ENCODE peak calls at places on chromosome 1, in five cellular contexts. A, K, E, D and J are unnamed samples.

GRCh38 chr1:169112241-169112640 is 5.8 kb downstream of the ATP1B1 start:
- DNase-seq in D (no peak), K (no peak), E (peak), A (no peak), J (peak)

GRCh38 chr1:206892351-206892984 is 4.8 kb upstream of the IL24 start:
- DNase-seq in D (no peak), A (no peak), K (no peak), E (peak), J (no peak)

GRCh38 chr1:81978945-81979344 is 178.2 kb downstream of the ADGRL2 start:
- DNase-seq in A (no peak), D (no peak), E (peak), K (no peak), J (no peak)

GRCh38 chr1:219990782-219991510 is 55.4 kb downstream of the EPRS1 start:
- DNase-seq in A (no peak), E (peak), K (no peak), D (no peak), J (peak)

GRCh38 chr1:151668090-151668489 is 48.5 kb downstream of the CELF3 start:
- DNase-seq in A (no peak), E (no peak), D (no peak), K (no peak), J (no peak)

GRCh38 chr1:70140343-70140742 is 65.0 kb downstream of the LRRC40 start:
- DNase-seq in K (peak), E (peak), D (no peak), A (peak), J (no peak)

GRCh38 chr1:222387020-222387816 is 160.7 kb downstream of the HHIPL2 start:
- DNase-seq in K (no peak), E (no peak), A (no peak), D (no peak), J (no peak)

GRCh38 chr1:12473596-12474329 is 144.2 kb downstream of the DHRS3 start:
- DNase-seq in E (no peak), K (peak), A (no peak), D (no peak), J (no peak)

GRCh38 chr1:159008744-159009188 is 941 bp upstream of the IFI16 start:
- DNase-seq in K (no peak), D (no peak), E (peak), A (no peak), J (no peak)

GRCh38 chr1:200311256-200311655 is 98.6 kb downstream of the ZNF281 start:
- DNase-seq in A (no peak), K (no peak), E (no peak), D (no peak), J (no peak)

GRCh38 chr1:75870951-75871350 is 61.3 kb downstream of the ASB17 start:
- DNase-seq in A (no peak), K (no peak), E (no peak), D (no peak), J (no peak)

GRCh38 chr1:44672254-44672955 is 1.9 kb downstream of the TMEM53 start:
- DNase-seq in E (no peak), K (peak), A (no peak), D (no peak), J (no peak)

GRCh38 chr1:229664133-229664689 is 38.2 kb downstream of the URB2 start:
- DNase-seq in E (peak), K (no peak), A (no peak), D (no peak), J (no peak)

GRCh38 chr1:230158422-230159291 is 91.6 kb downstream of the GALNT2 start:
- DNase-seq in K (no peak), D (no peak), E (peak), A (no peak), J (no peak)

GRCh38 chr1:25889470-25889869 is 14.0 kb upstream of the PAQR7 start:
- DNase-seq in A (no peak), D (no peak), K (no peak), E (no peak), J (no peak)
- TF ChIP-seq CTCF in A (peak), D (no peak), K (no peak), E (no peak), J (peak)

GRCh38 chr1:84434756-84435142 is 36.5 kb downstream of the DNASE2B start:
- DNase-seq in A (no peak), K (no peak), E (no peak), D (no peak), J (no peak)
- H3K4me3 ChIP-seq in A (no peak), K (no peak), E (no peak), D (no peak), J (no peak)

GRCh38 chr1:53683986-53684740 is 54.8 kb downstream of the GLIS1 start:
- DNase-seq in K (no peak), E (no peak), D (no peak), A (no peak), J (no peak)
- TF ChIP-seq CTCF in K (no peak), E (peak), D (no peak), A (peak), J (peak)

DNA sequence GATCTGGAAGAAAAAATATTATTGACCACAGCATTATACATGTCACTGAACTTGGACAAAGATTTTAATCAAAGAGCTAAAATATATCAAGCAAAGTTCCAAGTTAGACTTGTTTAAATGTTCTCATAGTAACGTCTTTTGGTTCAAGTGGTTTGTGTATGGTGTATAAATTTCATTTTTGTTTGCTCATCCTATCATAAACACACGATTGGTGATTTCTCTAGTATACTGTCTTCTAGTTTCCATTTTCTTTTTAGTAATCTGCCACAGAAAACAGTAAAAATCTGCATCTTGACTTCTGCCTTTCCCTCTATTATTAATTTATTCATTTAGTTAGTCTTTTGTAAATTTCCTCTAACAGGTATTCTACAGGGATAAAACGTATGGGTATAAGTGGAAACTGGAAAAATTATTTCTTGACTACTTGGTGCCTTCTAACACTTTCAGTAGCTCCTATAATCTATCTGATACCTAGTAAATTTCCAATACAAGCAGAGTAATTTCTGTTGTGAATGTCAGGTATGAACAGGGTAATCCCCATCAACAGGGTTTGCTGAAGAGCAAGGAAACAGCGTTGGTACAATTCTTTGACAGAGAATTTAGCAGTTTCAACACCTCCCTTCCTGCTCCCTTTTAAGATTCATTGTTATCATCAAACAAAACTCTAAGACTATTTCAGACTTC is 268.0 kb downstream of the PTPRC start:
- DNase-seq in A (no peak), E (no peak), D (no peak), K (no peak), J (no peak)
- H3K4me3 ChIP-seq in A (no peak), E (no peak), D (no peak), K (no peak), J (no peak)

DNA sequence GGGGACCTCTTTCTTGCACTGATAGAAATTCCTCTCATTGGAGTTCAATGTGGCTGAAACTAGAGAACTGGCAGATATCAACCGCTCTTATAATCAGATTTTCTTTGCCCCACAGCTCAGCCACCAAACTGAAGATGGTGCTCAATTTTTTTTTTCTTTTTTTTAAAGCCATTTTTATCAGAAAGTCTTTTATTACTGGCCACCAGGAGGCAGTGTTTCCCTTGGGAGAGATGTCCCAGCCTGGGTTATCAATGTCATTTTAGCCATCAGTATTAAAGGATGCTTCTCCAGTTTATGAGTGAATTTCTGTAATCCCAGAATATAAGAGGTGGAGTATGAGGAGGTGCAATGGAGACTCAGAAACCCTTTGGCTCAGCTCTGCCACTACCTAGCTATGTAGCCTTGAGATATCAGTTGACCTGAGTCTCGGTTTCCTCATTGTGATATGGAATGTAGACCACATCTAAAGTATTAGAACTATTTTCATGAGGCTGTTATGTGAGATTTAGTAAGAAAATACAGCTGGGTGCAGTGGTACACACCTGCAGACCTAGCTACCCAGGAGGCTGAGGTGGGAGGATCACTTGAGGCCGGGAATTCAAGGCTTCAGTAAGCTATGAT is 27.6 kb downstream of the CD244 start:
- DNase-seq in A (no peak), E (peak), D (no peak), K (peak), J (no peak)
- TF ChIP-seq CTCF in A (peak), E (peak), D (peak), K (peak), J (peak)

DNA sequence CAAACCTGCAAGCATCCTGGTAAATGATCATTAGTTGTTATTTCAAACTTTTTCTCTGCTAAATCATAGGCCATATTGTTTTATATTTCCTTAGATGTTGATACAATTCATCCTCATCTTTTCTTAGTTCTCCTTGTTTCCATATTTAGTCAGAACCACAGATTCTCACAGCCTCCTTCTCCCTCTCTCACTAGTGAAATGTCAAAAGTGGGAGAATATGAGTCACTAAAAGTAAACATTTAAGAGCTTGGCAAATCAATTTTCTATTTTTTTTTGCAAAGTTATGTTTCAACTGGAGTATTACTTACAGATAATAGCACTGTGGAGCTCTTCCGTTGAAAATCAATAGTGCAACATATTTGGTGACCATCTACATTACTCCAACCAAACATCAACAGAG is 308.8 kb downstream of the COL11A1 start:
- DNase-seq in E (peak), D (no peak), K (no peak), A (peak), J (no peak)
- H3K4me3 ChIP-seq in E (no peak), D (no peak), K (no peak), A (no peak), J (no peak)

GRCh38 chr1:50684185-50684584 is 260.9 kb upstream of the DMRTA2 start:
- DNase-seq in A (no peak), D (no peak), E (no peak), K (no peak), J (no peak)
- TF ChIP-seq CTCF in A (no peak), D (no peak), E (no peak), K (no peak), J (no peak)

GRCh38 chr1:26159113-26160039 is 497 bp downstream of the FAM110D start:
- DNase-seq in E (no peak), A (no peak), K (peak), D (no peak), J (no peak)
- H3K4me3 ChIP-seq in E (no peak), A (no peak), K (peak), D (peak), J (no peak)

GRCh38 chr1:66455446-66455845 is 78.5 kb upstream of the SGIP1 start:
- DNase-seq in D (no peak), E (no peak), A (no peak), K (no peak), J (no peak)

GRCh38 chr1:66452982-66453381 is 81.0 kb upstream of the SGIP1 start:
- DNase-seq in K (no peak), A (no peak), E (no peak), D (no peak), J (no peak)

GRCh38 chr1:66450847-66451246 is 83.1 kb upstream of the SGIP1 start:
- DNase-seq in A (no peak), E (no peak), D (no peak), K (no peak), J (no peak)

GRCh38 chr1:66450043-66450514 is 83.9 kb upstream of the SGIP1 start:
- DNase-seq in E (peak), A (no peak), K (peak), D (no peak), J (no peak)

DNA sequence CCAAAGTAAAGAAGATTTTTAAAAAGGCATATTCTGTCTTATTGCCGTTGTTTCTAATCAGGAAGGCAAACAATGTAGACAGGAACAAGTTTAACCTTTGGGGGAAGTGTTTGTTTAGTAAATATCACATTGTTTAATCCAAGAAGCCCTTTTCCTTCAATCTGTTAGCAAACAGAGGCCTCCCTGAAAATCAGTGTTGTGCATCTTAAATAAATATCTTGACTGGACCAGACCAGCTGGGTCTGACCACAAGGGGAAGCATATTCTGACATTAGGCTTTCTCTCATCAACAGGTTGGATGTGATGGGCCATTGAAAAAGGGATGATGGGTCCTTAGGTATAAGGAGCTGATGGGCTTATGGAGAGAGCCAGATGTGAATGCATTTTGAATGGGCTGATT is 81.8 kb upstream of the SGIP1 start:
- DNase-seq in K (no peak), A (no peak), E (no peak), D (no peak), J (no peak)
- TF ChIP-seq CTCF in K (peak), A (no peak), E (peak), D (no peak), J (peak)